ENCODE peak calls at places on chromosomes 12 and 14, in four cellular contexts. W is HepG2, B is K562, I is GM12878. T is an unnamed sample.

GRCh38 chr12:47280543-47281330 is 201.0 kb upstream of the AMIGO2 start:
- DNase-seq in W (no peak), B (no peak), I (no peak), T (no peak)

GRCh38 chr12:108125073-108125472 is 4.0 kb upstream of the WSCD2 start:
- DNase-seq in W (no peak), B (no peak), I (no peak), T (no peak)

GRCh38 chr12:53524476-53524875 is 17.2 kb upstream of the NPFF start:
- DNase-seq in W (no peak), B (no peak), I (no peak), T (no peak)

GRCh38 chr12:12705833-12706520 is 10.0 kb upstream of the GPR19 start:
- DNase-seq in W (no peak), B (no peak), I (no peak), T (no peak)

GRCh38 chr12:101680240-101680639 is 17.2 kb upstream of the CHPT1 start:
- DNase-seq in W (no peak), B (no peak), I (no peak), T (no peak)

GRCh38 chr14:59239030-59239429 is 50.6 kb downstream of the DAAM1 start:
- DNase-seq in W (no peak), B (no peak), I (no peak), T (no peak)

GRCh38 chr12:8987163-8987562 is 2.2 kb upstream of the KLRG1 start:
- DNase-seq in W (no peak), B (no peak), I (no peak), T (no peak)

GRCh38 chr12:127339065-127339464 is 927.9 kb upstream of the TMEM132C start:
- DNase-seq in W (no peak), B (no peak), I (no peak), T (no peak)

GRCh38 chr14:95359974-95360826 is 40.5 kb upstream of the CLMN start:
- DNase-seq in W (no peak), B (no peak), I (no peak), T (peak)

GRCh38 chr14:103073367-103073875 is 10.6 kb upstream of the LBHD2 start:
- DNase-seq in W (no peak), B (no peak), I (no peak), T (no peak)

GRCh38 chr14:68510201-68510600 is 282.7 kb downstream of the ZFP36L1 start:
- DNase-seq in W (no peak), B (no peak), I (no peak), T (no peak)

GRCh38 chr12:50402270-50403000 is 1.8 kb downstream of the LARP4 start:
- DNase-seq in W (no peak), B (no peak), I (no peak), T (no peak)

GRCh38 chr12:95600567-95600966 is 49.3 kb upstream of the USP44 start:
- DNase-seq in W (no peak), B (no peak), I (no peak), T (no peak)

GRCh38 chr12:89461649-89462612 is 62.7 kb downstream of the GALNT4 start:
- DNase-seq in W (peak), B (peak), I (no peak), T (no peak)

GRCh38 chr12:27585739-27586265 is 61.8 kb downstream of the PPFIBP1 start:
- DNase-seq in W (no peak), B (no peak), I (no peak), T (no peak)

GRCh38 chr12:49170924-49171323 is 18.0 kb downstream of the TUBA1A start:
- DNase-seq in W (no peak), B (no peak), I (no peak), T (no peak)

GRCh38 chr12:86530996-86531655 is 274.9 kb upstream of the MGAT4C start:
- DNase-seq in W (no peak), B (no peak), I (no peak), T (no peak)

GRCh38 chr14:34222867-34223266 is 239.2 kb downstream of the SPTSSA start:
- DNase-seq in W (no peak), B (no peak), I (no peak), T (no peak)

GRCh38 chr12:12927211-12928079 is 24.5 kb downstream of the GPRC5D start:
- DNase-seq in W (peak), B (peak), I (peak), T (no peak)

GRCh38 chr12:14605401-14605989 is 37.8 kb upstream of the PLBD1 start:
- DNase-seq in W (no peak), B (no peak), I (no peak), T (no peak)

GRCh38 chr12:49413796-49414195 is 46.5 kb downstream of the SPATS2 start:
- DNase-seq in W (no peak), B (no peak), I (no peak), T (no peak)

GRCh38 chr14:71646518-71646917 is 285.7 kb upstream of the RGS6 start:
- DNase-seq in W (no peak), B (no peak), I (no peak), T (no peak)

GRCh38 chr12:121932914-121933521 is 14.6 kb downstream of the CFAP251 start:
- DNase-seq in W (no peak), B (no peak), I (no peak), T (no peak)

GRCh38 chr14:22095845-22096510 is 422.4 kb upstream of the OR4E1 start:
- DNase-seq in W (peak), B (no peak), I (no peak), T (no peak)

GRCh38 chr14:65230287-65230728 is 128.0 kb upstream of the MAX start:
- DNase-seq in W (peak), B (peak), I (no peak), T (no peak)

GRCh38 chr12:108928695-108929094 is 48.8 kb downstream of the DAO start:
- DNase-seq in W (no peak), B (no peak), I (no peak), T (no peak)

GRCh38 chr14:89866458-89866857 is 88.1 kb downstream of the EFCAB11 start:
- DNase-seq in W (no peak), B (no peak), I (no peak), T (no peak)

GRCh38 chr14:89869606-89870005 is 84.9 kb downstream of the EFCAB11 start:
- DNase-seq in W (no peak), B (no peak), I (no peak), T (no peak)

GRCh38 chr14:89870335-89870734 is 84.2 kb downstream of the EFCAB11 start:
- DNase-seq in W (no peak), B (no peak), I (no peak), T (no peak)
- TF ChIP-seq CBFB in W (no peak), B (no peak), I (no peak), T (no peak)

GRCh38 chr14:101084436-101084826 is 180.9 kb upstream of the RTL1 start:
- DNase-seq in W (no peak), B (no peak), I (no peak), T (no peak)

GRCh38 chr14:101080922-101081593 is 177.5 kb upstream of the RTL1 start:
- DNase-seq in W (no peak), B (no peak), I (no peak), T (no peak)

GRCh38 chr14:101082036-101082435 is 178.5 kb upstream of the RTL1 start:
- DNase-seq in W (no peak), B (no peak), I (no peak), T (peak)

GRCh38 chr14:101082436-101083384 is 179.2 kb upstream of the RTL1 start:
- DNase-seq in W (no peak), B (no peak), I (no peak), T (no peak)

DNA sequence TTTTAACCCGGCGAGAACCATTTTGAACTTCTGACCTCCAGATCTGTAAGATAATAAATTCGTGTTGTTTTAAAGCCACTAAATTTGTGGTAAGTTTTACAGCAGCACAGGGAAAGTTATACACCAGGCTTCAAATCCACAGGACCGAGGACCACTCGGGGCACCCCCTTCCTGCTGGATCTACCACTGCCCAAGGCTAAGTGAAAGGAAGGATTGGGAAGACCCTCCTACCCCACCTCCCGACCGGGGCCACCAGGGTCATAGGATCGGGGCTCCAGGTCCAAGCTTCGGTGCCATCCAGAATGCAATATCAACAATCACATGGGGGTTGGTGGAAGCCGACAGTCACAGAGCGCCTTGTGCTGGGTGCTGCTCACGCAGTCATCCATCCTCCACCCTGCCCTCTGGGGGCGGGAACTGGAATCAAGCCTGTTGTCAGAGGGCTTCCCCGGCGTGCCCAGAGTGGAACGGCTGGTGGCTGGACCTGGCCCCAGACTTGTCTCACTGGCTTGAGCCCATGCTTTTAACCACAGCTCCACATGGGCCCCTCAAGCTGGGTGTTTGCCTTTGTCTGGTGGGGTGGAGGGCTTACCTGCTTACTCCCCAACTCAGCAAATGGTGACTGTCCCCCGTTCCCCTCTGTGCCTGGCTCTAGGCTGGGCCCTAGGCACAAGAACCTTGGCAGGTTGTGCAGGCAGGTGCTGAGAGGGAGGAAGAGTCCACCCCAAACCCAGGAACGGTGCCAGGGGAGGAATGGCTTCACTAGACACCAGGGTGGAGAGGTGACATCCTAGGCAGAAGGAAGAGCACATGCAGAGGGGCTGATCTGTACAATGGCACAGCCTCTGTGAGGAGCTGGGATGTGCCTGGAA is 180.3 kb upstream of the RTL1 start:
- DNase-seq in W (peak), B (no peak), I (no peak), T (peak)
- TF ChIP-seq CBFB in W (no peak), B (no peak), I (no peak), T (no peak)

GRCh38 chr14:104292084-104292970 is 153.9 kb downstream of the KIF26A start:
- DNase-seq in W (no peak), B (no peak), I (no peak), T (peak)
- TF ChIP-seq CBFB in W (no peak), B (no peak), I (no peak), T (no peak)

DNA sequence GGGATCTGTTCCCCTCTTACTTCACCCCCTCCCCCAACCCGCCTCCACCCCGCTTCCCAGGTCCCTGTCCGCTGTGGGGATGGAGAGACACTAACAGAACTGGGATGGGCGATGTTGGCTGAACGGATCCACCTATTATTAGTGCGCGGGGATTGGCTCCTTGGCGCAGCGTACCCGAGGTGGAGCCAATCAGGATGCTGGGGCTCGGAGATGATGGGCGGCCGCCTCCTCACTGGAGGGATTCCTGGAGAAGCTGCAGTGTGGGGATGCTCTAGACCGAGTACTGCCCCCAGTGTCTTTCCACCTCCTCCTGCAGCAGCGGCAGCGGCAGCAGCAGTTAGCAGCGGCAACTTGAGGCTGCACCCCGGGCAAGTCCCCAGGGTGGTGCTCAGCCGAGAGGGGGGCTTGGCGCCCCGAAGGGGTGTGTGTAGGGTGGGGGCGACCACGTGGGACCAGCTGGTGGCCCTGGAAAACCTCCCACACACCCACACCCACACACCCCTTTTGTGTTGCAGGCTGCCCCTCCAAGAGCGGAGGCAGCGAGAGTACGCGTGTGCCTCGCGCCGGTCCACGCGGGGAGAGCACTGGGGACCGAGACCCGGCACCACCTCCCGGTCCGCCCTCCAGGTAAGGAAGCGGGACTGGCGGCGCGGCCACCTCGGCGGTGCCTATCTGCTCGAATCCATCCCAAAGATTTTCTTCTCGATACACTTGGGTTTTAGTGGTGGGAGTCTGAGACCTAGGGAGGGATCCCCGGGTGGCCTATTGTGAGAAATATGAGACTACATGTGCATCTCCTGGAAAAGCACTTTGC is at the start of gene SYT1:
- DNase-seq in W (no peak), B (no peak), I (no peak), T (peak)
- TF ChIP-seq CBFB in W (no peak), B (no peak), I (no peak), T (no peak)

T was measured in WTC11.